ENCODE peak calls at places on chromosomes 16 and 17, in seven cellular contexts. W is activated CD4-positive, alpha-beta T cell treated with anti-CD3 and anti-CD28 coated beads for 24 hours; E is memory B cell; S is activated naive CD8-positive, alpha-beta T cell treated with anti-CD3 and anti-CD28 coated beads, Interleukin-2, amount 50 U/mL, for 24 hours; N is LoVo; Z is heart right ventricle; G is NCI-H510A treated with DMSO at 0.1 percent for 48 hours. Q is an unnamed sample.

GRCh38 chr16:56889206-56889605 is 24.2 kb downstream of the SLC12A3 start:
- DNase-seq in S (no peak), W (no peak), Z (no peak), N (no peak), E (no peak), G (no peak), Q (no peak)

GRCh38 chr17:66675273-66675990 is 159.5 kb upstream of the CACNG5 start:
- DNase-seq in Z (no peak), E (no peak), N (no peak), G (no peak), W (no peak), S (no peak), Q (no peak)

GRCh38 chr16:1106659-1107058 is 10.6 kb upstream of the C1QTNF8 start:
- DNase-seq in S (no peak), Z (no peak), G (no peak), N (no peak), E (no peak), W (no peak), Q (no peak)

GRCh38 chr16:71504901-71505300 is 15.8 kb upstream of the ZNF19 start:
- DNase-seq in S (no peak), W (no peak), E (no peak), N (no peak), Z (no peak), G (no peak), Q (no peak)

GRCh38 chr17:81033535-81034167 is 1.3 kb upstream of the BAIAP2 start:
- DNase-seq in N (no peak), G (no peak), S (no peak), W (no peak), Z (no peak), E (no peak), Q (no peak)

GRCh38 chr17:38605852-38606645 is at the start of gene SRCIN1:
- DNase-seq in Z (no peak), G (peak; percentile 41), W (peak; percentile 28), N (peak; percentile 64), E (peak; percentile 47), S (peak; percentile 72), Q (no peak)

GRCh38 chr17:79943354-79944241 is 92.1 kb downstream of the TBC1D16 start:
- DNase-seq in W (no peak), Z (no peak), S (no peak), E (no peak), G (no peak), N (no peak), Q (no peak)

GRCh38 chr17:31297090-31297489 is at the start of gene OMG:
- DNase-seq in W (no peak), Z (no peak), N (no peak), E (no peak), S (no peak), G (no peak), Q (no peak)

GRCh38 chr17:70621593-70621992 is 452.3 kb downstream of the KCNJ2 start:
- DNase-seq in E (no peak), Z (no peak), G (no peak), S (no peak), W (no peak), N (no peak), Q (no peak)

GRCh38 chr17:40645932-40646331 is 1.7 kb downstream of the SMARCE1 start:
- DNase-seq in S (no peak), N (no peak), E (no peak), W (no peak), G (no peak), Z (no peak), Q (no peak)

GRCh38 chr17:51391992-51392654 is 131.8 kb downstream of the UTP18 start:
- DNase-seq in E (no peak), Z (no peak), W (no peak), G (no peak), S (no peak), N (peak; percentile 13), Q (no peak)

GRCh38 chr16:75385507-75386152 is 47.7 kb downstream of the CFDP1 start:
- DNase-seq in G (peak; percentile 61), N (peak; percentile 81), Z (peak; percentile 36), W (peak; percentile 11), E (no peak), S (no peak), Q (peak; percentile 3)

GRCh38 chr17:73943416-73943770 is 260.1 kb upstream of the RPL38 start:
- DNase-seq in S (no peak), N (no peak), W (no peak), E (no peak), Z (no peak), G (no peak), Q (no peak)

GRCh38 chr17:32664936-32665583 is 178.3 kb downstream of the CDK5R1 start:
- DNase-seq in Z (no peak), E (no peak), G (no peak), N (no peak), W (no peak), S (no peak), Q (no peak)

Q was measured in DMS153.